ENCODE peak calls at places on chromosomes 11 and 22, in five cellular contexts. X, O, G, T and Q are unnamed samples.
A peak's percentile ranks its signal among the peaks of the same experiment; 100 is the strongest.

GRCh38 chr22:20946080-20946986 is 20.7 kb upstream of the AIFM3 start:
- DNase-seq in T (no peak), X (no peak), O (no peak), G (no peak), Q (no peak)

GRCh38 chr11:1041936-1042608 is 5.6 kb upstream of the MUC6 start:
- DNase-seq in G (no peak), X (no peak), T (peak; percentile 74), O (peak; percentile 9), Q (no peak)

GRCh38 chr11:69293819-69294505 is at the start of gene MYEOV:
- DNase-seq in G (peak; percentile 21), T (peak; percentile 83), O (no peak), X (no peak), Q (no peak)

GRCh38 chr11:62981743-62982142 is 3.0 kb downstream of the SLC22A6 start:
- DNase-seq in G (no peak), X (no peak), O (no peak), T (no peak), Q (no peak)

GRCh38 chr11:44968510-44968909 is 17.8 kb upstream of the TP53I11 start:
- DNase-seq in X (no peak), T (no peak), O (no peak), G (no peak), Q (no peak)

GRCh38 chr11:10387209-10388083 is 67.6 kb upstream of the AMPD3 start:
- DNase-seq in O (peak; percentile 84), X (no peak), T (no peak), G (peak; percentile 97), Q (no peak)

GRCh38 chr11:13954591-13954990 is 7.9 kb upstream of the SPON1 start:
- DNase-seq in O (no peak), G (no peak), X (no peak), T (no peak), Q (no peak)

GRCh38 chr11:15707971-15708370 is 593.2 kb downstream of the INSC start:
- DNase-seq in O (peak; percentile 26), T (no peak), G (peak; percentile 96), X (no peak), Q (peak; percentile 13)

GRCh38 chr22:38953577-38954413 is 3.6 kb upstream of the APOBEC3A start:
- DNase-seq in X (no peak), O (no peak), T (peak; percentile 80), G (no peak), Q (no peak)

GRCh38 chr11:75465701-75466531 is 32.9 kb upstream of the KLHL35 start:
- DNase-seq in T (peak; percentile 79), O (no peak), G (no peak), X (no peak), Q (no peak)

DNA sequence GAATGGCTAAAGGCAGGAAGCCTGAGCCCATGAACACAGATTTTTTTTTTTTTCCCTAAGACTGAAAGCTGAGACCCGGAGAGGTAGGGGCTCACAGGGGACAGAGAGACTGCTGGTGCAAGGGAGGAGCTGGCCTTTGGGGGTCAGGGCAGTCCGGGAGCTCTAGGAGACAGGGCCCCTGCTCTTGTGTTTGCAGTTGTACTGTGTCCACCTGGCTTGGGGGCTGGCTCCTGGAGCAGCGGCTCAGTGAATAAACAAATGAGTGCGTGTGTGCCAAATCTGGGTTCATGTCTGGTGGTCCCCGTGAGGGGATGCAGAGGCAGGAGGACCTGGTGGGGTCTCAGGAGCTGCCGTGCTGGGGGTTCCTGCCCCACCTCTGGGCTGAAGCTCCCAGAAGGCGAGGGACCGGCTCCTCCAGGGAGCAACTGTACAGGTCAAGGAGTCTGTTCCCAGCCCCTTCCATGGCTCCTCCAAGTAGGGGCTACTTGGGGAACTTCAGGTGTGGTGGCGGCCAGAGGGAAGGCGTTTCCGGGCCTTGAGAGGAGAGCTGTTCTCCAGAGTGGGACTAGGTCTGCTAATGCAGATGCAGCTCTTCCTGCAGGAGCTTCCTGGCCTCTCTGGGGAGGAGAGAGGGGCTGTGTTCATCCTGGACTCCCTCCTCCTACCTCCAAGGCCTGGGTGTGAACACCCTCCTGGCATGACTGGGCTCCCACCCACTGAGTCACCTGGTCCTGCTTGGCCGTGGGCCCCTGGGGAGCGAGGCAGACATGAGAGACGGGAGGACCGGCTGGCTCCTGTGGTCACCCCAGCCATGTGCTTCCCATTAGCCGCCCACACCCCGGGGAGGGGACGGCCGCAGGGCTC is 57.6 kb downstream of the FBXO7 start:
- DNase-seq in G (peak; percentile 92), X (no peak), O (peak; percentile 75), T (no peak), Q (no peak)
- H3K4me3 ChIP-seq in G (no peak overlapping the region), X (no peak overlapping the region), O (no peak overlapping the region), T (no peak overlapping the region), Q (no peak overlapping the region)

GRCh38 chr11:46389450-46390330 is 1.9 kb downstream of the CHRM4 start:
- DNase-seq in T (peak; percentile 90), G (peak; percentile 52), X (no peak), O (peak; percentile 67), Q (peak; percentile 70)

GRCh38 chr11:46390331-46391171 is 1.0 kb downstream of the CHRM4 start:
- DNase-seq in T (peak; percentile 70), O (no peak), G (no peak), X (no peak), Q (no peak)

GRCh38 chr11:46391578-46392420 is at the start of gene CHRM4:
- DNase-seq in O (no peak), G (peak; percentile 24), X (no peak), T (peak; percentile 75), Q (no peak)

GRCh38 chr11:46392421-46393230 is 1.1 kb upstream of the CHRM4 start:
- DNase-seq in X (peak; percentile 61), G (peak; percentile 75), T (peak; percentile 95), O (peak; percentile 87), Q (no peak)

GRCh38 chr11:46391186-46391577 is 394 bp downstream of the CHRM4 start:
- DNase-seq in O (no peak), X (no peak), T (no peak), G (no peak), Q (no peak)
- H3K27me3 ChIP-seq in O (peaks cover 6% of the 10 kb centered on the region), X (peaks cover 36% of the 10 kb centered on the region), T (peaks cover 76% of the 10 kb centered on the region), G (peaks cover 33% of the 10 kb centered on the region), Q (peaks cover 4% of the 10 kb centered on the region)

DNA sequence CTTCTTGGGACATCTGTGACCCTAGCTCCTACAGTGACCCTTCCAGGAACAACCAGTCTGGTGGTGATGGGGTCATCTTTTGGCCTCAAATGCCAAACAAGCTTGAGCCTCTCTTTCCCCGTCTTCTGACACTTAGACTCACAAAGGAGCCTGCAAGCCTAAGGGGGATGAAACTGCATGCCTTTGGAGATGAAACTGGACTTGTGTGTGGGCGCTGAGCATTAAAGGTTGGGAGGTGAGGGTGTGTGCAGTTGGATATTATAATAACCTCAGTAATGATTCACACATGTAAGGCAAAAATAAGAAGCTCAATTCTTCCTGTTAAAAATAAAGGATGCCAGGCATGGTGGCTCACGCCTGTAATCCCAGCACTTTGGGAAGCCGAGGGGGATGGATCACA is 35.5 kb downstream of the SDHD start:
- DNase-seq in X (no peak), G (no peak), T (no peak), O (no peak), Q (no peak)
- H3K27ac ChIP-seq in X (no peak overlapping the region), G (no peak overlapping the region), T (no peak overlapping the region), O (no peak overlapping the region), Q (no peak overlapping the region)

GRCh38 chr11:2447951-2448650 is 3.3 kb downstream of the KCNQ1 start:
- DNase-seq in G (no peak), O (no peak), X (no peak), T (peak; percentile 83), Q (no peak)

GRCh38 chr11:2446590-2447252 is 1.9 kb downstream of the KCNQ1 start:
- DNase-seq in G (no peak), T (peak; percentile 94), X (no peak), O (peak; percentile 8), Q (no peak)

GRCh38 chr11:2448661-2449547 is 4.1 kb downstream of the KCNQ1 start:
- DNase-seq in X (no peak), G (no peak), T (peak; percentile 64), O (no peak), Q (no peak)

GRCh38 chr11:2445948-2446551 is 1.2 kb downstream of the KCNQ1 start:
- DNase-seq in G (no peak), T (peak; percentile 80), O (peak; percentile 13), X (no peak), Q (peak; percentile 33)

DNA sequence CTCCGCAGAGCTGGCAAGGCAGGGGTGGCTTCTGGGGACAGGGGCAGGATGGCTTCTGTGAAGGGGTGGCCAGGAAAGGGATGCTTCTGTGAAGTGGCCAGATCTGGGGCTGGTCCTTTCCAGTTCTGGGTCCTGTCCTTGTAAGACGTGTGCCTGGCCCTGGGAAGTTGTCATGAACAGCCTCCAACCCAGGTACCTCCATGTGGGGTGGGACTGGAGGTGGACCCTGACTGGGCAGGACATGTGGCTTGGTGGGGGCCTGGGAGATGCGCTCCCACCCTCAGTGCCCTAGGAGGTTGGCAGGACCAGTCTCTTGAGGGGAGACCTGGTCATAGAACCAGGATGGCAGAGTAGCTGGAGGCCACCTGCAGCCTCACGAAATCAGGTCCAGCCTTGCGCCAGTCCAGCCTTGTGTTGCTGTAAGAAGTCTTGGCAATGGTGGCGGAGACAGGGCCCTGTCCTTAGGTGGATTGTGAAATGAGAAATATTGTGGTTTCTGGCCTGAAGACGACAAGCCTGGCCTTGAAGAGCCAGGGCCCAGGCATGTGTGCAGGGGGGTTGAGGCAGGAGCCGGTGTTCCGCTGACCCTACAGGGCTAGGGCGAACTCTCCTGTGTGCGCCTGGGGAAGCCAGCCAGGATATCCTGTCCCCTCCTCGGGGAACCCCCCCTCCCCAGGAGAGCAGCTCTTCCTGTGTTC is 2.6 kb downstream of the KCNQ1 start:
- DNase-seq in X (no peak), O (peak; percentile 9), G (no peak), T (peak; percentile 79), Q (no peak)
- H3K4me3 ChIP-seq in X (peak overlapping the region; percentile 53), O (no peak overlapping the region), G (no peak overlapping the region), T (no peak overlapping the region), Q (no peak overlapping the region)

GRCh38 chr11:64750361-64751054 is 6.6 kb upstream of the RASGRP2 start:
- DNase-seq in O (no peak), X (no peak), T (peak; percentile 73), G (no peak), Q (peak; percentile 35)
- H3K27me3 ChIP-seq in O (no peaks in the 10 kb centered on the region), X (no peaks in the 10 kb centered on the region), T (no peaks in the 10 kb centered on the region), G (no peaks in the 10 kb centered on the region), Q (no peaks in the 10 kb centered on the region)

DNA sequence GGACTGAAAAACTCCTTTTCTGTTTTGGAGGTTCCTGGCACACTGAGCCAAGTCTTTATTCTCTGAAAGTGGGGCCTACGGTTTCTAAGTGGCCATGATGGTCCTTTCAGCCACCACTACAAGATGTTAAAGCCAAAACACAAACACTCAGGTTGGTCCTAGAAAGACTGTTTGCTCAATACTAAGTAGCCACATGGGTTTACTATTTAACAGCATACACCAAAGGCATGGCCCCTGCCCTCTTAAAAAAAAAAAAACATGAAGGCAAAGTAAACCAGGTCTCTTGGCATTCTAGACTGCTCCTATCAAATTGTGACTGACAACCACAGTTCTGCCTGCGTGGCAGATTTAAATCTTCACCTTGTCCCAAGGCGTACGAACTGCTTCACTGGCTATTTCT is 123.6 kb upstream of the BID start:
- DNase-seq in G (no peak), T (no peak), O (no peak), X (no peak), Q (no peak)
- H3K27ac ChIP-seq in G (no peak overlapping the region), T (no peak overlapping the region), O (no peak overlapping the region), X (no peak overlapping the region), Q (peak overlapping the region; percentile 75)

GRCh38 chr22:46366801-46367706 is 31.5 kb downstream of the TRMU start:
- DNase-seq in T (peak; percentile 80), G (no peak), X (no peak), O (peak; percentile 14), Q (no peak)
- H3K4me3 ChIP-seq in T (no peak overlapping the region), G (no peak overlapping the region), X (peak overlapping the region; percentile 5), O (no peak overlapping the region), Q (no peak overlapping the region)

GRCh38 chr22:28656156-28656555 is 23.5 kb downstream of the TTC28 start:
- DNase-seq in X (no peak), T (no peak), O (no peak), G (no peak), Q (no peak)
- H3K27me3 ChIP-seq in X (peaks cover 5% of the 10 kb centered on the region), T (peaks cover 7% of the 10 kb centered on the region), O (no peaks in the 10 kb centered on the region), G (no peaks in the 10 kb centered on the region), Q (no peaks in the 10 kb centered on the region)

GRCh38 chr11:22084564-22084963 is 108.3 kb upstream of the ANO5 start:
- DNase-seq in T (no peak), G (no peak), O (no peak), X (no peak), Q (no peak)
- H3K27ac ChIP-seq in T (no peak overlapping the region), G (no peak overlapping the region), O (no peak overlapping the region), X (no peak overlapping the region), Q (no peak overlapping the region)